ENCODE peak calls at places on chromosomes 2 and 18, in five cellular contexts. One of them, this sample, is unnamed.

GRCh38 chr18:59950215-59950944 is 50.6 kb downstream of the PMAIP1 start:
- DNase-seq in HFF-Myc: no peak
- DNase-seq in osteoblast: no peak
- DNase-seq in fibroblast of lung: peak; percentile 40
- DNase-seq in psoas muscle: no peak
- DNase-seq in this sample: no peak

GRCh38 chr2:8884812-8885211 is 47.4 kb upstream of the KIDINS220 start:
- DNase-seq in HFF-Myc: no peak
- DNase-seq in osteoblast: no peak
- DNase-seq in fibroblast of lung: no peak
- DNase-seq in psoas muscle: no peak
- DNase-seq in this sample: no peak

GRCh38 chr2:145380436-145381017 is 860.6 kb upstream of the ZEB2 start:
- DNase-seq in HFF-Myc: peak; percentile 40
- DNase-seq in osteoblast: no peak
- DNase-seq in fibroblast of lung: peak; percentile 75
- DNase-seq in psoas muscle: no peak
- DNase-seq in this sample: no peak

GRCh38 chr2:32502941-32503340 is 124.9 kb upstream of the TTC27 start:
- DNase-seq in HFF-Myc: no peak
- DNase-seq in osteoblast: no peak
- DNase-seq in fibroblast of lung: no peak
- DNase-seq in psoas muscle: no peak
- DNase-seq in this sample: no peak

GRCh38 chr2:45263147-45263546 is 253.9 kb upstream of the SIX2 start:
- DNase-seq in HFF-Myc: no peak
- DNase-seq in osteoblast: peak; percentile 34
- DNase-seq in fibroblast of lung: no peak
- DNase-seq in psoas muscle: no peak
- DNase-seq in this sample: no peak

GRCh38 chr2:231297108-231297908 is 98.2 kb upstream of the B3GNT7 start:
- DNase-seq in HFF-Myc: no peak
- DNase-seq in osteoblast: peak; percentile 88
- DNase-seq in fibroblast of lung: peak; percentile 58
- DNase-seq in psoas muscle: peak; percentile 34
- DNase-seq in this sample: peak; percentile 4

GRCh38 chr2:240959941-240960308 is 38.5 kb upstream of the SNED1 start:
- DNase-seq in HFF-Myc: no peak
- DNase-seq in osteoblast: peak; percentile 70
- DNase-seq in fibroblast of lung: no peak
- DNase-seq in psoas muscle: peak; percentile 8
- DNase-seq in this sample: no peak

GRCh38 chr18:43271593-43272432 is 5.5 kb downstream of the SYT4 start:
- DNase-seq in HFF-Myc: peak; percentile 27
- DNase-seq in osteoblast: no peak
- DNase-seq in fibroblast of lung: peak; percentile 76
- DNase-seq in psoas muscle: no peak
- DNase-seq in this sample: peak; percentile 65

GRCh38 chr18:70289351-70290330 is 796 bp downstream of the SOCS6 start:
- DNase-seq in HFF-Myc: no peak
- DNase-seq in osteoblast: peak; percentile 93
- DNase-seq in fibroblast of lung: peak; percentile 46
- DNase-seq in psoas muscle: peak; percentile 37
- DNase-seq in this sample: peak; percentile 57

GRCh38 chr2:109170645-109171044 is 41.6 kb downstream of the SH3RF3 start:
- DNase-seq in HFF-Myc: no peak
- DNase-seq in osteoblast: no peak
- DNase-seq in fibroblast of lung: no peak
- DNase-seq in psoas muscle: no peak
- DNase-seq in this sample: no peak

GRCh38 chr2:95273911-95274290 is 348 bp upstream of the PROM2 start:
- DNase-seq in HFF-Myc: no peak
- DNase-seq in osteoblast: peak; percentile 77
- DNase-seq in fibroblast of lung: no peak
- DNase-seq in psoas muscle: no peak
- DNase-seq in this sample: no peak

GRCh38 chr2:109700680-109701274 is 86.6 kb downstream of the SOWAHC start:
- DNase-seq in HFF-Myc: no peak
- DNase-seq in osteoblast: no peak
- DNase-seq in fibroblast of lung: no peak
- DNase-seq in psoas muscle: no peak
- DNase-seq in this sample: no peak

GRCh38 chr2:12615509-12615908 is 101.2 kb upstream of the TRIB2 start:
- DNase-seq in HFF-Myc: no peak
- DNase-seq in osteoblast: no peak
- DNase-seq in fibroblast of lung: no peak
- DNase-seq in psoas muscle: no peak
- DNase-seq in this sample: no peak

GRCh38 chr18:55925772-55926171 is 337.8 kb upstream of the TCF4 start:
- DNase-seq in HFF-Myc: peak; percentile 45
- DNase-seq in osteoblast: no peak
- DNase-seq in fibroblast of lung: no peak
- DNase-seq in psoas muscle: no peak
- DNase-seq in this sample: no peak

GRCh38 chr2:50066858-50067257 is 912.5 kb upstream of the FSHR start:
- DNase-seq in HFF-Myc: no peak
- DNase-seq in osteoblast: no peak
- DNase-seq in fibroblast of lung: no peak
- DNase-seq in psoas muscle: no peak
- DNase-seq in this sample: no peak

GRCh38 chr2:233982421-233983121 is 65.4 kb downstream of the TRPM8 start:
- DNase-seq in HFF-Myc: peak; percentile 75
- DNase-seq in osteoblast: peak; percentile 82
- DNase-seq in fibroblast of lung: peak; percentile 91
- DNase-seq in psoas muscle: no peak
- DNase-seq in this sample: no peak